ENCODE peak calls at places on chromosome 13, in nine cellular contexts. H, W, X, Q, K, N, C, I and F are unnamed samples.

GRCh38 chr13:97018029-97018819 is 23.9 kb upstream of the OXGR1 start:
- DNase-seq in X (no peak), W (peak), C (no peak), I (no peak), H (peak), N (no peak), K (peak), Q (peak), F (peak)

GRCh38 chr13:64446372-64446771 is 2783.8 kb downstream of the PCDH9 start:
- DNase-seq in W (no peak), H (no peak), N (no peak), Q (no peak), I (no peak), C (no peak), K (no peak), X (no peak), F (no peak)

GRCh38 chr13:51243832-51244231 is 21.6 kb downstream of the FAM124A start:
- DNase-seq in Q (no peak), H (no peak), X (no peak), I (no peak), W (no peak), K (no peak), N (no peak), C (no peak), F (no peak)

GRCh38 chr13:50340566-50341287 is 325.5 kb downstream of the KCNRG start:
- DNase-seq in K (no peak), I (no peak), H (peak), X (no peak), Q (no peak), W (no peak), C (no peak), N (no peak), F (no peak)

GRCh38 chr13:93227906-93228801 is 1.5 kb downstream of the GPC6 start:
- DNase-seq in K (no peak), I (no peak), N (peak), C (no peak), X (no peak), Q (peak), H (peak), W (no peak), F (no peak)

GRCh38 chr13:21076265-21076653 is 14.9 kb upstream of the LATS2 start:
- DNase-seq in H (peak), W (no peak), N (no peak), C (no peak), K (no peak), X (no peak), Q (no peak), I (no peak), F (no peak)

GRCh38 chr13:80955487-80955886 is 614.6 kb upstream of the SPRY2 start:
- DNase-seq in Q (peak), I (no peak), W (no peak), K (no peak), C (no peak), H (peak), X (no peak), N (no peak), F (no peak)

GRCh38 chr13:85076343-85076742 is 722.9 kb downstream of the SLITRK6 start:
- DNase-seq in X (no peak), N (no peak), W (no peak), I (no peak), C (no peak), Q (no peak), H (no peak), K (no peak), F (no peak)

GRCh38 chr13:74289861-74290260 is 155.7 kb upstream of the KLF12 start:
- DNase-seq in K (no peak), W (no peak), X (no peak), H (no peak), N (no peak), C (no peak), I (no peak), Q (no peak), F (no peak)

GRCh38 chr13:100089633-100090032 is 740 bp downstream of the PCCA start:
- DNase-seq in K (no peak), I (no peak), W (no peak), Q (no peak), X (no peak), N (no peak), C (no peak), H (peak), F (no peak)

GRCh38 chr13:92463134-92463533 is 763.5 kb upstream of the GPC6 start:
- DNase-seq in N (no peak), Q (no peak), X (no peak), H (no peak), I (no peak), K (no peak), C (no peak), W (no peak), F (no peak)

GRCh38 chr13:35840991-35841604 is 290.1 kb downstream of the DCLK1 start:
- DNase-seq in Q (no peak), C (no peak), H (no peak), W (no peak), X (no peak), I (no peak), K (no peak), N (no peak), F (no peak)

GRCh38 chr13:105370011-105370645 is 1165.3 kb downstream of the EFNB2 start:
- DNase-seq in K (no peak), N (no peak), H (no peak), X (no peak), I (no peak), Q (no peak), W (no peak), C (no peak), F (no peak)

GRCh38 chr13:25494708-25495411 is 123.1 kb downstream of the ATP8A2 start:
- DNase-seq in W (no peak), N (no peak), Q (no peak), I (no peak), X (no peak), C (no peak), K (no peak), H (no peak), F (no peak)

GRCh38 chr13:76725211-76725610 is 161.0 kb downstream of the KCTD12 start:
- DNase-seq in H (peak), W (no peak), Q (peak), N (no peak), K (no peak), X (no peak), I (no peak), C (no peak), F (no peak)

GRCh38 chr13:113559901-113560644 is 24.5 kb upstream of the TFDP1 start:
- DNase-seq in X (peak), I (no peak), K (no peak), N (peak), C (no peak), H (no peak), W (no peak), Q (no peak), F (no peak)

GRCh38 chr13:92355213-92355612 is 871.4 kb upstream of the GPC6 start:
- DNase-seq in N (no peak), Q (no peak), C (no peak), K (no peak), X (no peak), I (no peak), W (no peak), H (peak), F (no peak)

GRCh38 chr13:40288259-40288658 is 378.2 kb downstream of the FOXO1 start:
- DNase-seq in W (no peak), C (no peak), I (no peak), H (no peak), X (no peak), K (no peak), Q (no peak), N (no peak), F (no peak)

GRCh38 chr13:50726164-50726563 is 117.3 kb downstream of the DLEU7 start:
- DNase-seq in H (no peak), Q (no peak), N (no peak), W (no peak), K (no peak), C (no peak), I (no peak), X (no peak), F (no peak)

GRCh38 chr13:36819811-36820140 is 754 bp downstream of the RFXAP start:
- DNase-seq in Q (peak), W (no peak), K (no peak), N (no peak), X (no peak), H (peak), C (no peak), I (no peak), F (no peak)

GRCh38 chr13:29509999-29510586 is 85.4 kb downstream of the SLC7A1 start:
- DNase-seq in I (no peak), N (no peak), X (no peak), Q (no peak), H (no peak), W (no peak), C (no peak), K (no peak), F (no peak)

GRCh38 chr13:113887700-113888201 is 23.9 kb upstream of the GAS6 start:
- DNase-seq in K (no peak), H (peak), N (no peak), C (no peak), I (no peak), X (no peak), Q (no peak), W (no peak), F (no peak)

GRCh38 chr13:21675095-21676007 is 4.5 kb downstream of the FGF9 start:
- DNase-seq in C (no peak), X (no peak), H (no peak), Q (no peak), K (no peak), I (no peak), N (peak), W (no peak), F (no peak)

GRCh38 chr13:45406421-45406820 is 11.8 kb downstream of the SLC25A30 start:
- DNase-seq in N (no peak), C (no peak), I (no peak), H (no peak), K (no peak), X (no peak), Q (no peak), W (no peak), F (no peak)

GRCh38 chr13:113080901-113081521 is 24.6 kb upstream of the F7 start:
- DNase-seq in C (no peak), H (no peak), Q (no peak), X (no peak), K (no peak), N (no peak), I (no peak), W (no peak), F (no peak)

GRCh38 chr13:21139374-21139773 is 37.0 kb downstream of the SKA3 start:
- DNase-seq in X (no peak), K (no peak), Q (no peak), C (no peak), H (no peak), W (no peak), N (no peak), I (no peak), F (no peak)

GRCh38 chr13:20332361-20333096 is 100.4 kb upstream of the GJB6 start:
- DNase-seq in Q (peak), W (no peak), X (peak), I (no peak), N (no peak), H (peak), C (no peak), K (no peak), F (no peak)

GRCh38 chr13:48954086-48954485 is 21.6 kb upstream of the FNDC3A start:
- DNase-seq in H (peak), Q (peak), X (no peak), N (no peak), K (no peak), I (no peak), W (no peak), C (no peak), F (no peak)

GRCh38 chr13:111388851-111389500 is 68.5 kb downstream of the TEX29 start:
- DNase-seq in W (no peak), X (no peak), H (no peak), Q (no peak), K (no peak), C (no peak), I (no peak), N (no peak), F (no peak)

GRCh38 chr13:109010912-109011311 is 381.5 kb downstream of the MYO16 start:
- DNase-seq in Q (no peak), X (no peak), C (no peak), H (no peak), K (no peak), W (no peak), N (no peak), I (no peak), F (no peak)

DNA sequence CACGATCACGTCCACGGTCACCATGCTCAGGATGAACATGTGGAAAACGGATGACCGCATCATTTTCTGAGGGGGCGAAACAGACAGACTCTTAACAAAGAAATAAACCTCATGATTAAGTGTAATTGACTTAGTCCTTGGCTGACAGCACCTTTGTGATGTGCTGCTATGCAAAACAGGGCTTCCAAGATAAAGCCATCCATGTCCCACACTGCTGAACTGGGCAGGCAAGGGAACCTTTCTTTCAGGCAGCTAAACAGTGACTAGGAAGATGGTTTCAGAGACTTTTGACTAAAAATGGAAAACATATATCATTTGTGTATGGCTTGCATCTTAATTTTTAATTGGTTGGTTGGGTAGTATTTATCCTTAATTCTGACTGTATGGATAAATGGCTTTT is 157.8 kb downstream of the NALCN start:
- DNase-seq in W (no peak), N (no peak), C (no peak), K (no peak), X (no peak), Q (no peak), I (no peak), H (no peak), F (no peak)
- TF ChIP-seq CTCF in W (no peak), N (no peak), C (no peak), K (no peak), X (no peak), Q (no peak), I (no peak), H (no peak), F (no peak)

GRCh38 chr13:110303644-110304043 is 3.3 kb downstream of the COL4A1 start:
- DNase-seq in C (no peak), K (no peak), Q (no peak), W (no peak), I (no peak), H (no peak), N (no peak), X (no peak), F (no peak)

GRCh38 chr13:110305544-110305943 is 1.4 kb downstream of the COL4A1 start:
- DNase-seq in H (no peak), K (no peak), X (no peak), C (no peak), I (no peak), W (no peak), Q (no peak), N (no peak), F (no peak)

GRCh38 chr13:110305949-110306339 is 1.0 kb downstream of the COL4A1 start:
- DNase-seq in Q (no peak), C (no peak), H (peak), X (no peak), W (no peak), N (no peak), K (no peak), I (no peak), F (no peak)

GRCh38 chr13:110304256-110304655 is 2.7 kb downstream of the COL4A1 start:
- DNase-seq in I (no peak), K (no peak), Q (peak), H (peak), N (no peak), C (no peak), W (no peak), X (no peak), F (no peak)

GRCh38 chr13:110305001-110305400 is 2.0 kb downstream of the COL4A1 start:
- DNase-seq in W (no peak), Q (no peak), X (no peak), N (no peak), H (no peak), K (no peak), I (no peak), C (no peak), F (no peak)
- H3K4me3 ChIP-seq in W (peak), Q (peak), X (no peak), N (peak), H (peak), K (no peak), I (peak), C (no peak), F (peak)

DNA sequence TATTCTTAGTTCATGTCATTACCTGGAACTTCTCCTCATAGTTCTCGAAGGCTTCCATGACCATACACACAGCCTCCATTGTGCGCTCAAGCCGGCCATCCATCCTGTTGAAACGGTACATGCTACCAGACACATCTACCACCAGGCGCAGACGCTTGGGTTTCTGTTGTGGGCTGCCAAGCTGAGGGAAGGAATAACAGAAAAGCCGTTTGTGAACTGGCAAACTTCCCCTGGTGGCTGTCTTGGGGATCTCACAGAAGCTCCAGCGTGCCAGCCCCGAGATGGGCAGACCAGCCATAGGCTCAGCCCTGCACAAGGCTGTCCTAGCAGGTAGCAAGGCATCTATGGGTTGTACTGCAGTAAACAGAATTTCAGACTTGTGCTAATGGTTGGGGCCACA is 130.1 kb downstream of the RGCC start:
- DNase-seq in K (no peak), N (no peak), C (no peak), I (no peak), W (no peak), H (no peak), Q (no peak), X (no peak), F (no peak)
- TF ChIP-seq CTCF in K (no peak), N (no peak), C (peak), I (no peak), W (no peak), H (no peak), Q (no peak), X (no peak), F (no peak)

DNA sequence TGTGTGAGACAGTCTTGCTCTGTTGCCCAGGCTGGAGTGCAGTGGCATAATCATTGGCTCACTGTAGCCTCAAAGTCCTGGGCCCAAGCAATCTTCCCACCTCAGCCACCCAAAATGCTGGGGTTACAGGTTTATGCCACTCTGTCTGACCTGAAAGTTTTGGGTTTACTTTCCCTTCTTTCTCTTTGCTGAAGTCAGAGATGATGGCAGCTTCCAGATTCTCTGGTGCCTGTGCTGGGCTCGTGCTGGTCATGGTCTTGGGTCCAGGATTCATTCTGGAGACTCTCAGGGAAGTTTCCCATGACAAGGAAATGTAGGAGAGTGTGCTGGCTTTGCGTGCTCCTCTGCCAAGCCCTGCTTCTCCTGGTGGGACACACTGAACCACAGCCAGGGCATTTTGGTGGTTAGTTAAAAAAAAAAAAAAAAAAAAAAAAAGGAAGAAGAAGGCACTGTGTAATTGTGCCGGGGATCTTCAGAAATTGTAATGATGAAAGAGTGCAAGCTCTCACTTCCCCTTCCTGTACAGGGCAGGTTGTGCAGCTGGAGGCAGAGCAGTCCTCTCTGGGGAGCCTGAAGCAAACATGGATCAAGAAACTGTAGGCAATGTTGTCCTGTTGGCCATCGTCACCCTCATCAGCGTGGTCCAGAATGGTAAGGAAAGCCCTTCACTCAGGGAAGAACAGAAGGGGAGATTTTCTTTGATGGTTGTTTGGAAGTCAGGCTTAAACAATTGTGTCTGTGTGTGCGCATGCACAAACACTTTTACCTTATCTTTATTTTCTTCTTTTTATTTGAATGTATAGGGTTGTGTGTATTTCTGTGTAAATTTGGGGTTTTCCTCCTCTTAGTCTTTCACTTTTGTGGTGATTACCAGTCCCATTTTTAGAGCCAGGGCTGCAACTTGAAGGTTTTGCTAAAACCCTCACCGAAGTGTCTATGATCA is at the start of gene ALOX5AP:
- DNase-seq in Q (no peak), X (no peak), N (no peak), K (peak), W (no peak), C (no peak), I (no peak), H (no peak), F (no peak)
- H3K4me3 ChIP-seq in Q (no peak), X (no peak), N (peak), K (peak), W (no peak), C (peak), I (peak), H (no peak), F (no peak)

DNA sequence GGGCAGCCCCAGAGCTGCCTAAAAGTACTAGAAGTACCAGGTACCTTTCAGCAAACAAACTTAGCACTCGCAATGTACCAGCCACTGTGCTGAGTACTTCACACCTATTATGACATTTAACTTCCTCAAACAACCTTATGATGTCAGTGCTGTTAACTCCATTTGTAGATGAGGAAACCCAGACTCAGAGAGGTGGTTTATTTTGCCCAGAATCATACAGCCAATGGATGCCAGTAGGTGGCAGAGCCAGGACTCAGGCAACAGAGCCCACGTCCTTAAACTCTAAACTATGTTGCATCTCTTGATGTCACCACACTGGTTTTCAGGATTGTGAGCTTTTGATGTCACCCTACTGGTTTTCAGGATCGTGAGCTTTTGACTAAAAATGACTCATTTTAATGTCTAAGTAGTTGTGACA is 78.9 kb downstream of the FLT1 start:
- DNase-seq in N (no peak), X (no peak), I (no peak), W (no peak), C (no peak), H (no peak), K (no peak), Q (no peak), F (no peak)
- TF ChIP-seq CTCF in N (no peak), X (no peak), I (no peak), W (no peak), C (no peak), H (no peak), K (peak), Q (no peak), F (no peak)

GRCh38 chr13:31946091-31946770 is 85.3 kb upstream of the FRY start:
- DNase-seq in H (no peak), X (no peak), C (no peak), K (no peak), I (no peak), Q (no peak), N (no peak), W (no peak), F (no peak)
- H3K4me3 ChIP-seq in H (no peak), X (no peak), C (no peak), K (no peak), I (no peak), Q (no peak), N (peak), W (peak), F (no peak)

DNA sequence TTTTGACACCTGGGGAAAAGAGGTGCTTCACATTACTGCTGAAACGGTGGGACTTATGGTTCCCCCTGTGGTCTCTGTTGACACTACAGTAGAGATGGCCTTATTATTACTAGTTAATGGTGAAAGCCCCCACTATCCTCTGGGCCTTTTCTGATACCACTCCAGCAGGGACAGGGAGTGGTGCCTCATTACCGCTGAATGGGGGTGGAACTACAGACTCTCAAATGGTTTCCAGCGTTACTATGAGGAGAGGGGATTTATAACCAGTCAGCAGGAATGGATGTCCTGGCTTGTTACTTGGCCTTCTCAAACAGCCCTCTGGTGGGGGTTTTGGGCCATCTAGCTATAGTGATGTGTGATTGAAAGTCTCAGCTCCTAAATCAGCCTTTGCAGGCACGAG is 96.7 kb upstream of the DIAPH3 start:
- DNase-seq in Q (no peak), W (no peak), N (no peak), X (no peak), K (no peak), C (no peak), H (no peak), I (no peak), F (no peak)
- TF ChIP-seq CTCF in Q (no peak), W (peak), N (no peak), X (no peak), K (no peak), C (no peak), H (no peak), I (no peak), F (peak)